ENCODE peak calls at places on chromosomes 4 and X, in five cellular contexts. One of them, this sample, is unnamed.
A peak's percentile ranks its signal among the peaks of the same experiment; 100 is the strongest.

GRCh38 chrX:19065535-19065934 is 56.7 kb downstream of the ADGRG2 start:
- DNase-seq in CD8-positive, alpha-beta T cell: no peak
- DNase-seq in GM20000: no peak
- DNase-seq in fibroblast of lung: no peak
- DNase-seq in pancreas: no peak
- DNase-seq in this sample: no peak

GRCh38 chr4:101355767-101356702 is 8.7 kb upstream of the PPP3CA start:
- DNase-seq in CD8-positive, alpha-beta T cell: no peak
- DNase-seq in GM20000: no peak
- DNase-seq in fibroblast of lung: peak; percentile 94
- DNase-seq in pancreas: no peak
- DNase-seq in this sample: peak; percentile 46

GRCh38 chrX:50697691-50698090 is 116.3 kb downstream of the SHROOM4 start:
- DNase-seq in CD8-positive, alpha-beta T cell: no peak
- DNase-seq in GM20000: no peak
- DNase-seq in fibroblast of lung: peak; percentile 90
- DNase-seq in pancreas: no peak
- DNase-seq in this sample: peak; percentile 45

GRCh38 chr4:113760852-113761681 is 471 bp downstream of the CAMK2D start:
- DNase-seq in CD8-positive, alpha-beta T cell: peak; percentile 50
- DNase-seq in GM20000: peak; percentile 64
- DNase-seq in fibroblast of lung: peak; percentile 73
- DNase-seq in pancreas: peak; percentile 73
- DNase-seq in this sample: no peak

GRCh38 chr4:40755609-40756008 is 5.9 kb downstream of the NSUN7 start:
- DNase-seq in CD8-positive, alpha-beta T cell: no peak
- DNase-seq in GM20000: no peak
- DNase-seq in fibroblast of lung: no peak
- DNase-seq in pancreas: no peak
- DNase-seq in this sample: no peak

GRCh38 chr4:107319386-107319785 is 283.3 kb upstream of the DKK2 start:
- DNase-seq in CD8-positive, alpha-beta T cell: no peak
- DNase-seq in GM20000: no peak
- DNase-seq in fibroblast of lung: no peak
- DNase-seq in pancreas: no peak
- DNase-seq in this sample: no peak

GRCh38 chr4:185513489-185514181 is 21.7 kb downstream of the PDLIM3 start:
- DNase-seq in CD8-positive, alpha-beta T cell: no peak
- DNase-seq in GM20000: no peak
- DNase-seq in fibroblast of lung: peak; percentile 61
- DNase-seq in pancreas: peak; percentile 48
- DNase-seq in this sample: peak; percentile 10

GRCh38 chr4:157221426-157221894 is 932 bp downstream of the GRIA2 start:
- DNase-seq in CD8-positive, alpha-beta T cell: no peak
- DNase-seq in GM20000: peak; percentile 16
- DNase-seq in fibroblast of lung: peak; percentile 1
- DNase-seq in pancreas: no peak
- DNase-seq in this sample: no peak

GRCh38 chr4:66574145-66574978 is 904.1 kb upstream of the EPHA5 start:
- DNase-seq in CD8-positive, alpha-beta T cell: no peak
- DNase-seq in GM20000: no peak
- DNase-seq in fibroblast of lung: peak; percentile 95
- DNase-seq in pancreas: no peak
- DNase-seq in this sample: peak; percentile 66

GRCh38 chrX:101904996-101905395 is 26.8 kb downstream of the ZMAT1 start:
- DNase-seq in CD8-positive, alpha-beta T cell: no peak
- DNase-seq in GM20000: no peak
- DNase-seq in fibroblast of lung: no peak
- DNase-seq in pancreas: no peak
- DNase-seq in this sample: no peak

GRCh38 chr4:185359767-185360446 is 35.8 kb downstream of the LRP2BP start:
- DNase-seq in CD8-positive, alpha-beta T cell: no peak
- DNase-seq in GM20000: no peak
- DNase-seq in fibroblast of lung: peak; percentile 90
- DNase-seq in pancreas: no peak
- DNase-seq in this sample: peak; percentile 60

GRCh38 chr4:85756938-85757337 is 282.0 kb downstream of the ARHGAP24 start:
- DNase-seq in CD8-positive, alpha-beta T cell: no peak
- DNase-seq in GM20000: peak; percentile 8
- DNase-seq in fibroblast of lung: peak; percentile 43
- DNase-seq in pancreas: peak; percentile 26
- DNase-seq in this sample: no peak

GRCh38 chr4:168766537-168767316 is 243.3 kb downstream of the CBR4 start:
- DNase-seq in CD8-positive, alpha-beta T cell: no peak
- DNase-seq in GM20000: no peak
- DNase-seq in fibroblast of lung: peak; percentile 93
- DNase-seq in pancreas: no peak
- DNase-seq in this sample: peak; percentile 38

GRCh38 chr4:101792056-101792575 is 1.6 kb downstream of the BANK1 start:
- DNase-seq in CD8-positive, alpha-beta T cell: no peak
- DNase-seq in GM20000: no peak
- DNase-seq in fibroblast of lung: peak; percentile 21
- DNase-seq in pancreas: no peak
- DNase-seq in this sample: no peak

GRCh38 chrX:69102805-69103204 is 62.4 kb downstream of the PJA1 start:
- DNase-seq in CD8-positive, alpha-beta T cell: no peak
- DNase-seq in GM20000: no peak
- DNase-seq in fibroblast of lung: no peak
- DNase-seq in pancreas: no peak
- DNase-seq in this sample: no peak

GRCh38 chrX:16566571-16566970 is 83.4 kb upstream of the S100G start:
- DNase-seq in CD8-positive, alpha-beta T cell: no peak
- DNase-seq in GM20000: no peak
- DNase-seq in fibroblast of lung: no peak
- DNase-seq in pancreas: no peak
- DNase-seq in this sample: no peak

GRCh38 chr4:7328162-7328912 is 106.4 kb downstream of the PSAPL1 start:
- DNase-seq in CD8-positive, alpha-beta T cell: no peak
- DNase-seq in GM20000: no peak
- DNase-seq in fibroblast of lung: no peak
- DNase-seq in pancreas: no peak
- DNase-seq in this sample: no peak

GRCh38 chr4:7330811-7331681 is 103.7 kb downstream of the PSAPL1 start:
- DNase-seq in CD8-positive, alpha-beta T cell: no peak
- DNase-seq in GM20000: no peak
- DNase-seq in fibroblast of lung: no peak
- DNase-seq in pancreas: no peak
- DNase-seq in this sample: no peak

GRCh38 chr4:7327341-7327885 is 107.3 kb downstream of the PSAPL1 start:
- DNase-seq in CD8-positive, alpha-beta T cell: no peak
- DNase-seq in GM20000: no peak
- DNase-seq in fibroblast of lung: no peak
- DNase-seq in pancreas: no peak
- DNase-seq in this sample: no peak

GRCh38 chr4:7330031-7330596 is 104.6 kb downstream of the PSAPL1 start:
- DNase-seq in CD8-positive, alpha-beta T cell: no peak
- DNase-seq in GM20000: no peak
- DNase-seq in fibroblast of lung: no peak
- DNase-seq in pancreas: no peak
- DNase-seq in this sample: no peak

GRCh38 chr4:7328913-7329638 is 105.7 kb downstream of the PSAPL1 start:
- DNase-seq in CD8-positive, alpha-beta T cell: no peak
- DNase-seq in GM20000: no peak
- DNase-seq in fibroblast of lung: peak; percentile 84
- DNase-seq in pancreas: no peak
- DNase-seq in this sample: peak; percentile 43
- TF ChIP-seq CTCF in CD8-positive, alpha-beta T cell: no peak
- TF ChIP-seq CTCF in GM20000: no peak
- TF ChIP-seq CTCF in fibroblast of lung: no peak
- TF ChIP-seq CTCF in pancreas: no peak
- TF ChIP-seq CTCF in this sample: peak; percentile 27

DNA sequence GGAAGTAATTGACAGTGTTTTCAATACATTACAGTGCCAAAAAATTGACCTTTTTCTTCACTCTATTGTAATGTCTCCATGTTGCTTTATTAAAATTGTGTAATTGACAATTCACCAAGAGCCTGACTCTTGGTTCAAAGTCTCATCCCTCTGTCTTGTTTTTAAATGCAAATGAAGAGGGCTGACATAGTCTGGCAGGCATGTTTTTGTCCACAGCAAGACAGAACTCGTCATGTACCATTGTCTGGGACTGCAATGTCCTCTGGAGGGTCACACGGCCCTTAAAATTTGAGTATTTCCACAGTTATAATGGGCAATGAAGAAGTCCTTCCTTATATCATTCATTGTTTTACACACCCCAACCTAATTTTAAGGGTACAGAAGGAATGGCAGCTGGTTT is 38.0 kb upstream of the FBXW7 start:
- DNase-seq in CD8-positive, alpha-beta T cell: no peak
- DNase-seq in GM20000: no peak
- DNase-seq in fibroblast of lung: no peak
- DNase-seq in pancreas: no peak
- DNase-seq in this sample: no peak
- TF ChIP-seq CTCF in CD8-positive, alpha-beta T cell: no peak
- TF ChIP-seq CTCF in GM20000: no peak
- TF ChIP-seq CTCF in fibroblast of lung: no peak
- TF ChIP-seq CTCF in pancreas: no peak
- TF ChIP-seq CTCF in this sample: no peak

GRCh38 chrX:30593435-30594200 is 16.1 kb upstream of the TASL start:
- DNase-seq in CD8-positive, alpha-beta T cell: peak; percentile 23
- DNase-seq in GM20000: no peak
- DNase-seq in fibroblast of lung: no peak
- DNase-seq in pancreas: peak; percentile 36
- DNase-seq in this sample: no peak
- TF ChIP-seq CTCF in CD8-positive, alpha-beta T cell: no peak
- TF ChIP-seq CTCF in GM20000: no peak
- TF ChIP-seq CTCF in fibroblast of lung: no peak
- TF ChIP-seq CTCF in pancreas: no peak
- TF ChIP-seq CTCF in this sample: no peak

DNA sequence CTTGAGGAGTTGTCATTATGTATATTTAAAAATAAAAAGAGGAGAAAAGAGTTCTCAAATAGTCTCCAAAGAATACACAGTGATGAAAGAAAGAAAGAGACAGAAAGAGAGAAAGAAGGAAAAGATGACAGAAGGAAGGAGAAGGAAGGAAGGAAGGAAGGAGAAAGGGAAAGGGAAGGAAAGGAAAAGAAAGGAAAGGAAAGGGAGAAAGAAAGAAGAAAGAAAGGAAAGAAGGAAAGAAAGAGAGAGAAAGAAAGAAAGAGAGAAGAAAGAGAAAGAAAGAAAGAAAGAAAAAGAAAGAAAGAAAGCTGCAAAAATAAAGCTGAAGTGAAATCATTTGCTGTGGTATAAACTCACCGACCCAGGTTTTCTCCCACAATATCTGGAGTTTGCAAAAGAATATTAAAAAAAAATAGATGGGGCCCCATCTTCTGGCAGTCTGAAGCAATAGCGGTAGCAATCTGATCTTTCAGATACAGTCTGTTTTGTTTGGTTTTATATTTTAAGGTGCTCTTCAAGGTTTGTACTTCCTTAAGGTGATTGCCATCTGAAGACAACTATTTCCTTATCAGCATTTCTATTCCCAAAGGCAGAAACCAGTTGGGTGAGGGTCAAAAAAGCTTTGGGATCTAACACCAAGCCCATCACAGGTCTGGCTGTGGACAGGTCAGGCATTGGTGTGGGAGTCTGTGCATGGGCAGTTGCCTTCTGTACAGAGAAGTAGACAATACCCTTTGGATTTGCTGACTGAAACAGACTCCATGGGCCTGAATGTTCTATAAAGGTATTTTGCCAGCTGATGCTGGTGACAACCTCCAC is 160.4 kb downstream of the CPEB2 start:
- DNase-seq in CD8-positive, alpha-beta T cell: no peak
- DNase-seq in GM20000: peak; percentile 46
- DNase-seq in fibroblast of lung: no peak
- DNase-seq in pancreas: no peak
- DNase-seq in this sample: no peak
- TF ChIP-seq CTCF in CD8-positive, alpha-beta T cell: peak; percentile 37
- TF ChIP-seq CTCF in GM20000: peak; percentile 25
- TF ChIP-seq CTCF in fibroblast of lung: peak; percentile 52
- TF ChIP-seq CTCF in pancreas: no peak
- TF ChIP-seq CTCF in this sample: peak; percentile 46

DNA sequence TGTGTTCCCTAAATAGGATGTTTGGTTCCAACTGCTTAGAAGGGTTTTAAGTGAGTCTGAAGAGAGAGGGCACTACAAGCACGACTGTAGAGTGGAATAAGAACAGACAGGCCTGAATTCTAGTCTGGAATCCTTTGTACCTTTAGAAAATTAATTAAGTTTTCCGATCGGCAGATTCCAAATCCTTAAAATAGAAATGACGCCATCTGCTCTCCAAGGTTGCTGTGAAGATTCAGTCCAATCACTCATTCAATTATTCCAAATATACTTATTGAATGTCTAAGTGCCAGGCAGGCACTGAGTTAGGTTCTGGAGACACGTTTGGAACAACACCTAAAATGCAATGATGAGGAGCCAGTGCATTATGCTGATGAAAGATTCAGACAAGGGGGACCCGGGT is 3.8 kb downstream of the HS3ST1 start:
- DNase-seq in CD8-positive, alpha-beta T cell: no peak
- DNase-seq in GM20000: no peak
- DNase-seq in fibroblast of lung: no peak
- DNase-seq in pancreas: no peak
- DNase-seq in this sample: no peak
- TF ChIP-seq CTCF in CD8-positive, alpha-beta T cell: no peak
- TF ChIP-seq CTCF in GM20000: no peak
- TF ChIP-seq CTCF in fibroblast of lung: no peak
- TF ChIP-seq CTCF in pancreas: no peak
- TF ChIP-seq CTCF in this sample: no peak